ENCODE peak calls at places on chromosomes 1 and 21, in six cellular contexts. One of them, this sample, is unnamed. For H3K4me1, the result is how much of the 10 kb centered on the place peaks cover.

GRCh38 chr1:37338658-37339057 is 135.7 kb upstream of the ZC3H12A start:
- DNase-seq in CD8-positive, alpha-beta memory T cell: no peak
- DNase-seq in ascending aorta: no peak
- DNase-seq in right lobe of liver: no peak
- DNase-seq in pancreas: no peak
- DNase-seq in tibial artery: peak
- DNase-seq in this sample: no peak

GRCh38 chr1:225963735-225964530 is 22.9 kb upstream of the LEFTY2 start:
- DNase-seq in right lobe of liver: no peak
- DNase-seq in CD8-positive, alpha-beta memory T cell: no peak
- DNase-seq in pancreas: no peak
- DNase-seq in tibial artery: peak
- DNase-seq in ascending aorta: no peak
- DNase-seq in this sample: no peak

GRCh38 chr1:37434292-37434907 is 40.0 kb upstream of the ZC3H12A start:
- DNase-seq in right lobe of liver: peak
- DNase-seq in tibial artery: peak
- DNase-seq in ascending aorta: no peak
- DNase-seq in CD8-positive, alpha-beta memory T cell: peak
- DNase-seq in pancreas: peak
- DNase-seq in this sample: peak

GRCh38 chr1:206921772-206922265 is at the start of gene FCMR:
- DNase-seq in right lobe of liver: no peak
- DNase-seq in ascending aorta: no peak
- DNase-seq in CD8-positive, alpha-beta memory T cell: peak
- DNase-seq in pancreas: no peak
- DNase-seq in tibial artery: no peak
- DNase-seq in this sample: no peak

GRCh38 chr1:184022651-184023050 is 14.9 kb downstream of the COLGALT2 start:
- DNase-seq in pancreas: no peak
- DNase-seq in tibial artery: no peak
- DNase-seq in right lobe of liver: no peak
- DNase-seq in CD8-positive, alpha-beta memory T cell: no peak
- DNase-seq in ascending aorta: no peak
- DNase-seq in this sample: no peak

GRCh38 chr21:31898898-31899630 is 26.2 kb downstream of the HUNK start:
- DNase-seq in right lobe of liver: no peak
- DNase-seq in tibial artery: no peak
- DNase-seq in ascending aorta: no peak
- DNase-seq in pancreas: no peak
- DNase-seq in CD8-positive, alpha-beta memory T cell: no peak
- DNase-seq in this sample: no peak

GRCh38 chr1:22098752-22099151 is 44.1 kb downstream of the WNT4 start:
- DNase-seq in tibial artery: no peak
- DNase-seq in pancreas: no peak
- DNase-seq in right lobe of liver: no peak
- DNase-seq in CD8-positive, alpha-beta memory T cell: no peak
- DNase-seq in ascending aorta: no peak
- DNase-seq in this sample: no peak

GRCh38 chr21:46126321-46127238 is 28.7 kb downstream of the COL6A2 start:
- DNase-seq in right lobe of liver: peak
- DNase-seq in tibial artery: peak
- DNase-seq in CD8-positive, alpha-beta memory T cell: peak
- DNase-seq in ascending aorta: peak
- DNase-seq in pancreas: peak
- DNase-seq in this sample: no peak

GRCh38 chr1:87109012-87109411 is 194.6 kb downstream of the HS2ST1 start:
- DNase-seq in ascending aorta: no peak
- DNase-seq in tibial artery: no peak
- DNase-seq in CD8-positive, alpha-beta memory T cell: no peak
- DNase-seq in right lobe of liver: no peak
- DNase-seq in pancreas: no peak
- DNase-seq in this sample: peak

GRCh38 chr1:38142606-38143005 is 96.0 kb upstream of the POU3F1 start:
- DNase-seq in pancreas: no peak
- DNase-seq in tibial artery: no peak
- DNase-seq in right lobe of liver: no peak
- DNase-seq in ascending aorta: no peak
- DNase-seq in CD8-positive, alpha-beta memory T cell: no peak
- DNase-seq in this sample: no peak

GRCh38 chr1:16503494-16503893 is 10.6 kb downstream of the RNU1-1 start:
- DNase-seq in pancreas: no peak
- DNase-seq in ascending aorta: no peak
- DNase-seq in CD8-positive, alpha-beta memory T cell: no peak
- DNase-seq in right lobe of liver: no peak
- DNase-seq in tibial artery: no peak
- DNase-seq in this sample: no peak

GRCh38 chr1:184764483-184764882 is 9.8 kb upstream of the EDEM3 start:
- DNase-seq in CD8-positive, alpha-beta memory T cell: no peak
- DNase-seq in ascending aorta: no peak
- DNase-seq in tibial artery: no peak
- DNase-seq in right lobe of liver: peak
- DNase-seq in pancreas: no peak
- DNase-seq in this sample: no peak

GRCh38 chr21:36629061-36629460 is 69.9 kb upstream of the SIM2 start:
- DNase-seq in CD8-positive, alpha-beta memory T cell: no peak
- DNase-seq in ascending aorta: no peak
- DNase-seq in tibial artery: no peak
- DNase-seq in right lobe of liver: no peak
- DNase-seq in pancreas: no peak
- DNase-seq in this sample: peak

GRCh38 chr1:91736999-91737615 is 148.8 kb downstream of the TGFBR3 start:
- DNase-seq in tibial artery: no peak
- DNase-seq in pancreas: no peak
- DNase-seq in right lobe of liver: no peak
- DNase-seq in CD8-positive, alpha-beta memory T cell: no peak
- DNase-seq in ascending aorta: no peak
- DNase-seq in this sample: peak

GRCh38 chr1:226685196-226685820 is 53.8 kb downstream of the ITPKB start:
- DNase-seq in tibial artery: no peak
- DNase-seq in pancreas: no peak
- DNase-seq in ascending aorta: no peak
- DNase-seq in right lobe of liver: no peak
- DNase-seq in CD8-positive, alpha-beta memory T cell: no peak
- DNase-seq in this sample: no peak

GRCh38 chr1:11058595-11059165 is 1.1 kb downstream of the SRM start:
- DNase-seq in tibial artery: no peak
- DNase-seq in ascending aorta: no peak
- DNase-seq in pancreas: peak
- DNase-seq in CD8-positive, alpha-beta memory T cell: no peak
- DNase-seq in right lobe of liver: no peak
- DNase-seq in this sample: peak

GRCh38 chr1:103267893-103268292 is 159.6 kb upstream of the COL11A1 start:
- DNase-seq in CD8-positive, alpha-beta memory T cell: no peak
- DNase-seq in right lobe of liver: no peak
- DNase-seq in pancreas: no peak
- DNase-seq in ascending aorta: no peak
- DNase-seq in tibial artery: no peak
- DNase-seq in this sample: no peak

GRCh38 chr1:198320748-198321147 is 163.9 kb downstream of the NEK7 start:
- DNase-seq in tibial artery: no peak
- DNase-seq in pancreas: no peak
- DNase-seq in right lobe of liver: no peak
- DNase-seq in CD8-positive, alpha-beta memory T cell: no peak
- DNase-seq in ascending aorta: no peak
- DNase-seq in this sample: no peak

GRCh38 chr21:43339668-43340067 is 87.3 kb downstream of the SIK1 start:
- DNase-seq in CD8-positive, alpha-beta memory T cell: no peak
- DNase-seq in pancreas: peak
- DNase-seq in right lobe of liver: peak
- DNase-seq in ascending aorta: no peak
- DNase-seq in tibial artery: no peak
- DNase-seq in this sample: no peak

GRCh38 chr1:158969166-158969565 is 37.8 kb downstream of the PYHIN1 start:
- DNase-seq in CD8-positive, alpha-beta memory T cell: no peak
- DNase-seq in pancreas: no peak
- DNase-seq in right lobe of liver: no peak
- DNase-seq in tibial artery: no peak
- DNase-seq in ascending aorta: no peak
- DNase-seq in this sample: no peak

GRCh38 chr1:32351859-32352745 is 10.2 kb downstream of the FAM229A start:
- DNase-seq in tibial artery: peak
- DNase-seq in right lobe of liver: peak
- DNase-seq in ascending aorta: no peak
- DNase-seq in pancreas: peak
- DNase-seq in CD8-positive, alpha-beta memory T cell: no peak
- DNase-seq in this sample: peak
- H3K4me1 ChIP-seq in tibial artery: under half
- H3K4me1 ChIP-seq in right lobe of liver: under half
- H3K4me1 ChIP-seq in ascending aorta: under half
- H3K4me1 ChIP-seq in pancreas: under half
- H3K4me1 ChIP-seq in CD8-positive, alpha-beta memory T cell: under half
- H3K4me1 ChIP-seq in this sample: under half

GRCh38 chr1:64480999-64481772 is 11.3 kb downstream of the CACHD1 start:
- DNase-seq in pancreas: no peak
- DNase-seq in ascending aorta: no peak
- DNase-seq in tibial artery: no peak
- DNase-seq in CD8-positive, alpha-beta memory T cell: no peak
- DNase-seq in right lobe of liver: no peak
- DNase-seq in this sample: no peak
- H3K4me1 ChIP-seq in pancreas: half or more
- H3K4me1 ChIP-seq in ascending aorta: under half
- H3K4me1 ChIP-seq in tibial artery: under half
- H3K4me1 ChIP-seq in CD8-positive, alpha-beta memory T cell: under half
- H3K4me1 ChIP-seq in right lobe of liver: under half
- H3K4me1 ChIP-seq in this sample: under half

GRCh38 chr1:8464987-8465386 is 147.1 kb downstream of the SLC45A1 start:
- DNase-seq in CD8-positive, alpha-beta memory T cell: no peak
- DNase-seq in right lobe of liver: no peak
- DNase-seq in pancreas: no peak
- DNase-seq in tibial artery: no peak
- DNase-seq in ascending aorta: no peak
- DNase-seq in this sample: peak
- H3K4me1 ChIP-seq in CD8-positive, alpha-beta memory T cell: under half
- H3K4me1 ChIP-seq in right lobe of liver: under half
- H3K4me1 ChIP-seq in pancreas: under half
- H3K4me1 ChIP-seq in tibial artery: under half
- H3K4me1 ChIP-seq in ascending aorta: under half
- H3K4me1 ChIP-seq in this sample: under half

GRCh38 chr1:63946866-63947491 is 173.2 kb downstream of the ROR1 start:
- DNase-seq in CD8-positive, alpha-beta memory T cell: no peak
- DNase-seq in right lobe of liver: no peak
- DNase-seq in ascending aorta: peak
- DNase-seq in tibial artery: peak
- DNase-seq in pancreas: peak
- DNase-seq in this sample: peak
- H3K4me1 ChIP-seq in CD8-positive, alpha-beta memory T cell: under half
- H3K4me1 ChIP-seq in right lobe of liver: under half
- H3K4me1 ChIP-seq in ascending aorta: under half
- H3K4me1 ChIP-seq in tibial artery: half or more
- H3K4me1 ChIP-seq in pancreas: under half
- H3K4me1 ChIP-seq in this sample: under half

GRCh38 chr1:27538793-27539192 is 48.8 kb upstream of the WASF2 start:
- DNase-seq in right lobe of liver: no peak
- DNase-seq in tibial artery: no peak
- DNase-seq in ascending aorta: no peak
- DNase-seq in CD8-positive, alpha-beta memory T cell: no peak
- DNase-seq in pancreas: no peak
- DNase-seq in this sample: peak

GRCh38 chr1:27536767-27537166 is 46.8 kb upstream of the WASF2 start:
- DNase-seq in ascending aorta: no peak
- DNase-seq in CD8-positive, alpha-beta memory T cell: no peak
- DNase-seq in pancreas: no peak
- DNase-seq in right lobe of liver: no peak
- DNase-seq in tibial artery: peak
- DNase-seq in this sample: peak

GRCh38 chr1:27535386-27535785 is 45.4 kb upstream of the WASF2 start:
- DNase-seq in pancreas: no peak
- DNase-seq in tibial artery: no peak
- DNase-seq in CD8-positive, alpha-beta memory T cell: no peak
- DNase-seq in right lobe of liver: no peak
- DNase-seq in ascending aorta: no peak
- DNase-seq in this sample: no peak

GRCh38 chr1:27532119-27532695 is 42.2 kb upstream of the WASF2 start:
- DNase-seq in tibial artery: peak
- DNase-seq in right lobe of liver: no peak
- DNase-seq in CD8-positive, alpha-beta memory T cell: no peak
- DNase-seq in pancreas: no peak
- DNase-seq in ascending aorta: no peak
- DNase-seq in this sample: no peak

GRCh38 chr1:27536004-27536757 is 46.2 kb upstream of the WASF2 start:
- DNase-seq in CD8-positive, alpha-beta memory T cell: no peak
- DNase-seq in ascending aorta: no peak
- DNase-seq in pancreas: no peak
- DNase-seq in tibial artery: no peak
- DNase-seq in right lobe of liver: no peak
- DNase-seq in this sample: no peak
- H3K4me1 ChIP-seq in CD8-positive, alpha-beta memory T cell: under half
- H3K4me1 ChIP-seq in ascending aorta: under half
- H3K4me1 ChIP-seq in pancreas: under half
- H3K4me1 ChIP-seq in tibial artery: half or more
- H3K4me1 ChIP-seq in right lobe of liver: under half
- H3K4me1 ChIP-seq in this sample: half or more

DNA sequence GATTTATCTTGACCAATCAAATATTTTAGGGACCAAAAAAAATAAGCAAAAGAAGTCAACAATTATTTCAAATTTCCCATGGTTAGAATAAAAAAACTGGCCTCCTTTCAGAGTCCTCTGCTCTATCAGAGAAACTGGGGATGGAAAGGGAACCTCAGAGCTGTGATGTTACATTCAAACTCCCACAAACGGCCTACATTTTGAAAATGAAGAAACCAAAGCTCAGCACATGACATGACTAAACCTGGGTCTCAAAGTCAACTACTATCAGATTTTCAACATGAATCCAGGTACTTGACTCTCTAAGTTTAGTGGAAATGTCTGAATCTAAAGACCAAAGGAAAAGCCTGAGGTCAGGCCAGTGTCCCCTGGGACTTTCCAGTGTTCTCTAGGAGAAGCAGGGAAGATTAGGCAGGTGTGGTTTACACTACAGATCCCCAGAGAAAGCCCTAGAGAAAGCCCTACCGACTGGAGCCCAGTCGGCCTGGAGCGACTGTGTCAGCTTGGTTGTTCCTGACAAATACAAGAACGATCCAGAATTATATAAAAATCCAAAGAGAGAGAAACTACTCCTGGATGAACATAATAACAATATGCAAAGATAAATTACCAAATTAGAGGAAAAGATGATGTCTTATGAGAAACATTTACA is 24.8 kb downstream of the JAK1 start:
- DNase-seq in CD8-positive, alpha-beta memory T cell: no peak
- DNase-seq in ascending aorta: no peak
- DNase-seq in pancreas: no peak
- DNase-seq in tibial artery: no peak
- DNase-seq in right lobe of liver: no peak
- DNase-seq in this sample: no peak
- H3K4me1 ChIP-seq in CD8-positive, alpha-beta memory T cell: half or more
- H3K4me1 ChIP-seq in ascending aorta: under half
- H3K4me1 ChIP-seq in pancreas: under half
- H3K4me1 ChIP-seq in tibial artery: under half
- H3K4me1 ChIP-seq in right lobe of liver: under half
- H3K4me1 ChIP-seq in this sample: under half